ENCODE peak calls at places on chromosomes 4 and X, in nine cellular contexts. C is uterus, X is transverse colon, R is stomach, Y is thyroid gland, V is heart left ventricle, U is A549, W is Peyer's patch, P is esophagus squamous epithelium. D is an unnamed sample. For H3K4me1, the result is how much of the 10 kb centered on the place peaks cover.

GRCh38 chr4:86367577-86367976 is 7.7 kb upstream of the MAPK10 start:
- DNase-seq in U (no peak), W (no peak), V (no peak), Y (no peak), C (no peak), R (no peak), P (no peak), X (no peak), D (no peak)

GRCh38 chr4:101596786-101597185 is 193.7 kb upstream of the BANK1 start:
- DNase-seq in V (no peak), R (no peak), Y (no peak), U (no peak), P (no peak), W (no peak), X (no peak), C (no peak), D (no peak)

GRCh38 chrX:154013614-154014360 is 5.9 kb downstream of the IRAK1 start:
- DNase-seq in C (no peak), R (peak), P (no peak), X (no peak), Y (no peak), W (no peak), U (peak), V (no peak), D (peak)

GRCh38 chr4:142211444-142211843 is 575.1 kb downstream of the IL15 start:
- DNase-seq in V (no peak), X (no peak), C (no peak), R (no peak), W (no peak), Y (no peak), P (no peak), U (peak), D (no peak)

GRCh38 chrX:23871905-23872546 is 35.7 kb downstream of the APOO start:
- DNase-seq in U (no peak), X (no peak), R (no peak), W (no peak), P (no peak), C (no peak), V (no peak), Y (no peak), D (no peak)

GRCh38 chr4:97300561-97300960 is 842.7 kb downstream of the STPG2 start:
- DNase-seq in W (no peak), U (no peak), V (no peak), X (no peak), P (no peak), Y (no peak), C (no peak), R (no peak), D (no peak)

GRCh38 chrX:275967-276587 is 5.1 kb upstream of the PLCXD1 start:
- DNase-seq in V (peak), X (peak), P (no peak), W (peak), C (no peak), U (peak), R (peak), Y (peak), D (peak)

GRCh38 chr4:175450446-175450845 is 361.6 kb downstream of the GPM6A start:
- DNase-seq in P (no peak), X (no peak), C (no peak), V (no peak), Y (no peak), W (no peak), R (no peak), U (no peak), D (no peak)

GRCh38 chrX:30781711-30782444 is 107.2 kb downstream of the TAB3 start:
- DNase-seq in R (no peak), P (no peak), X (no peak), V (no peak), W (no peak), C (no peak), U (no peak), Y (no peak), D (no peak)

GRCh38 chr4:83757121-83757621 is 221.3 kb downstream of the GPAT3 start:
- DNase-seq in P (no peak), Y (no peak), V (no peak), R (no peak), W (no peak), U (no peak), C (no peak), X (no peak), D (no peak)

GRCh38 chr4:141686929-141687328 is 50.5 kb downstream of the IL15 start:
- DNase-seq in X (no peak), R (no peak), V (no peak), C (peak), U (no peak), P (no peak), Y (peak), W (no peak), D (no peak)

GRCh38 chrX:56025872-56026571 is 206.1 kb upstream of the KLF8 start:
- DNase-seq in X (no peak), Y (peak), U (no peak), W (no peak), C (no peak), P (no peak), R (no peak), V (no peak), D (no peak)

GRCh38 chr4:109548655-109549054 is 11.4 kb upstream of the MCUB start:
- DNase-seq in C (no peak), R (no peak), V (peak), U (no peak), X (no peak), P (no peak), Y (no peak), W (no peak), D (no peak)

GRCh38 chrX:57677132-57677858 is 2.8 kb downstream of the NLRP2B start:
- DNase-seq in W (no peak), Y (no peak), V (no peak), U (no peak), X (no peak), R (no peak), C (no peak), P (no peak), D (no peak)

GRCh38 chr4:121823505-121824170 is at the start of gene CCNA2:
- DNase-seq in V (peak), P (peak), Y (peak), W (peak), X (peak), U (peak), R (peak), C (peak), D (peak)
- TF ChIP-seq POLR2A in V (peak), P (no peak), Y (no peak), W (no peak), X (peak), U (no peak), R (no peak), C (peak), D (no peak)

GRCh38 chr4:183828125-183828524 is 77.0 kb upstream of the STOX2 start:
- DNase-seq in U (no peak), X (peak), V (no peak), W (no peak), P (no peak), R (no peak), Y (peak), C (no peak), D (no peak)
- H3K4me1 ChIP-seq in U (under half), X (under half), V (under half), W (under half), P (under half), R (under half), Y (under half), C (under half), D (under half)

GRCh38 chrX:152958524-152959465 is 35.1 kb downstream of the PNMA5 start:
- DNase-seq in U (peak), V (peak), P (peak), Y (peak), X (peak), C (peak), W (peak), R (peak), D (peak)
- H3K4me3 ChIP-seq in U (peak), V (peak), P (peak), Y (no peak), X (peak), C (peak), W (peak), R (peak), D (peak)

GRCh38 chr4:991451-992296 is 1.5 kb downstream of the SLC26A1 start:
- DNase-seq in R (no peak), X (no peak), P (no peak), Y (no peak), C (no peak), V (peak), U (no peak), W (no peak), D (no peak)

GRCh38 chr4:995311-996026 is 2.3 kb upstream of the SLC26A1 start:
- DNase-seq in V (no peak), X (no peak), W (no peak), C (no peak), R (no peak), U (no peak), P (no peak), Y (no peak), D (no peak)

GRCh38 chr4:990746-991367 is 2.3 kb downstream of the SLC26A1 start:
- DNase-seq in W (no peak), R (no peak), X (no peak), V (no peak), U (no peak), P (no peak), Y (no peak), C (no peak), D (no peak)

GRCh38 chr4:992297-993110 is 700 bp downstream of the SLC26A1 start:
- DNase-seq in Y (peak), U (peak), W (peak), P (no peak), R (peak), C (no peak), X (peak), V (peak), D (no peak)

DNA sequence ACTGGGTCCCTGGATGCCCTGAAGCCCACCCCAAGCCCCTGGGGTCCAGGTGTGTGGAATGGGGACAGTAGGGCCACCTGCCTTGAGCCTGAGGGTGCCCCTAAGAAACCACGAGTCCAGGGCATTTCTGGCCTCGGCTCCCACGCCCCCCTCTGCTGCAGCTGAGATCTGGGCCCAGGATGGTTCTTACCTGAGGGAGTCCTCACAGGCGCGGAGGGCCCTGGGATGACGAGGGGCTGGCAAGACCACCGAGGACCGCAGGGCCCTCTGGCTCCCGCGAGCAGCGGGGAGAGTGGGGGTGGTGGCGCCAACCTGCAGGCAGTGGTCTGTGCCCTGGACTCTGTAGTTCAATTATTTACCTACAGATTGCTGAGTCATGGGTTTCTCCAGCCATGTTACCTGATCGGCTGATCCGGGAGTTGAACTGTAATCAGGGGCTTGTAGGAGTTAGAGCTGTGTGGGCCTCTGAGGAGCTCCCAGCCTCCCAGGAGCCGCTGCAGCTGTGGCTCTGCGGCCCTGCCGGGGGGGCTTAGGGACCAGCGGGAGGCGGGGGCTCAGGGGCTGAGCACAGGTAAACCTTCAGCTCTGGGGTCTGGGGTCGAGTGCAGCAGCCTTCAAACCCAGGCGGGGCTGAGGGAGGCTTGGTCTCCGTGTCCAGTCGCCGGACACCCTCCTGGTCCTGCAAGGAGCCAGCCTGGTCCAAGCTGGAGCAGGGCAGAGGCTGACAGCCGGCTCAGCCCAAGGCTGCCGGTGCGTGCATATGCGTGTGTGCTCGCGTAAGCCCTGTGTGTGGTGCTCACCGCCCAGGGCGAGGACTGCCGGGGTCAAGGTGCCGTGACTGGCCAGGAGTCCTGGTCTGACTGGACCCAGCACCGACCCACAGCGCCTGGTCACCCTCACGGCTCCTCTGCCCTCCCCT is at the start of gene SLC26A1:
- DNase-seq in V (peak), X (peak), U (no peak), W (peak), C (no peak), P (no peak), Y (no peak), R (peak), D (no peak)
- TF ChIP-seq POLR2A in V (no peak), X (no peak), U (no peak), W (peak), C (no peak), P (no peak), Y (no peak), R (no peak), D (no peak)

GRCh38 chr4:98641393-98641792 is 17.0 kb downstream of the TSPAN5 start:
- DNase-seq in X (no peak), V (no peak), C (no peak), U (no peak), R (no peak), Y (no peak), W (no peak), P (no peak), D (no peak)

GRCh38 chr4:98638661-98639060 is 19.8 kb downstream of the TSPAN5 start:
- DNase-seq in R (no peak), Y (no peak), X (no peak), C (no peak), W (no peak), P (no peak), V (no peak), U (no peak), D (no peak)

GRCh38 chr4:98639523-98639922 is 18.9 kb downstream of the TSPAN5 start:
- DNase-seq in P (no peak), W (no peak), X (no peak), R (no peak), C (no peak), Y (no peak), V (no peak), U (no peak), D (no peak)

GRCh38 chr4:98641906-98642668 is 16.3 kb downstream of the TSPAN5 start:
- DNase-seq in C (no peak), Y (no peak), P (no peak), X (no peak), V (no peak), U (no peak), R (no peak), W (no peak), D (no peak)

DNA sequence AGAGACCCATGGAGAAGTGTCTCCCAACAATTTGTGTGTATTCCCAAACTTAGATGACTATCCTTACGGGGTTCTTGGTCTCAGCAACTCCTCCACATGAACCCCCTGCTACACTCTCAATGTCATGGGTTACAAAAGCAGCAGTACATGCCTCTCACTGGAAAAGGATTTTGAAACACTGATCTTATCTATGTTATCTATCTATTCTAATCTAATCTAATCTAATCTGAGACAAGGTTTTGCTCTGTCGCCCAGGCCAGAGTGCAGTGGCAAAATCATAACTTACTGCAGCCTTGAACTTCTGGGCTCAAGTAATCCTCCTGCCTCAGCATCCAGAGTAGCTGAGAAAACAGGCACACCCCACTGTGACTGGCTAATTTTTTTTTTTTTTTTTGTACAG is 19.3 kb downstream of the TSPAN5 start:
- DNase-seq in W (no peak), X (no peak), P (no peak), V (no peak), C (no peak), U (no peak), R (no peak), Y (no peak), D (no peak)
- H3K4me1 ChIP-seq in W (under half), X (under half), P (under half), V (under half), C (under half), U (under half), R (under half), Y (under half), D (under half)

D was measured in spleen.